ENCODE peak calls at places on chromosomes 16 and 17, in six cellular contexts. M, X, J, L, P and B are unnamed samples.

GRCh38 chr16:89010210-89010925 is 33.4 kb upstream of the CBFA2T3 start:
- DNase-seq in M (no peak), X (no peak), J (no peak), L (no peak), P (no peak), B (no peak)

GRCh38 chr16:8887952-8888560 is 5.9 kb downstream of the LITAFD start:
- DNase-seq in M (no peak), X (peak), J (peak), L (peak), P (no peak), B (peak)

GRCh38 chr16:67534420-67534819 is 5.8 kb downstream of the RIPOR1 start:
- DNase-seq in M (no peak), X (no peak), J (no peak), L (no peak), P (no peak), B (no peak)

GRCh38 chr16:89265647-89266046 is 48.1 kb downstream of the ZNF778 start:
- DNase-seq in M (no peak), X (no peak), J (no peak), L (no peak), P (no peak), B (no peak)

GRCh38 chr17:78748048-78748729 is 33.9 kb downstream of the CYTH1 start:
- DNase-seq in M (no peak), X (no peak), J (no peak), L (no peak), P (no peak), B (no peak)

GRCh38 chr16:86836503-86837125 is 258.3 kb downstream of the FOXL1 start:
- DNase-seq in M (no peak), X (no peak), J (peak), L (peak), P (peak), B (no peak)

GRCh38 chr16:46729326-46729995 is 18.7 kb downstream of the MYLK3 start:
- DNase-seq in M (no peak), X (no peak), J (no peak), L (no peak), P (no peak), B (no peak)

GRCh38 chr17:4072487-4073157 is 70.2 kb downstream of the ZZEF1 start:
- DNase-seq in M (no peak), X (no peak), J (no peak), L (peak), P (peak), B (no peak)

GRCh38 chr16:78761427-78761826 is 662.0 kb downstream of the WWOX start:
- DNase-seq in M (no peak), X (no peak), J (no peak), L (no peak), P (no peak), B (no peak)

GRCh38 chr17:7513850-7514419 is 29.8 kb downstream of the POLR2A start:
- DNase-seq in M (no peak), X (no peak), J (no peak), L (no peak), P (no peak), B (no peak)

GRCh38 chr17:38724337-38724988 is 5.7 kb upstream of the CISD3 start:
- DNase-seq in M (no peak), X (peak), J (peak), L (no peak), P (no peak), B (no peak)

GRCh38 chr16:81437860-81438259 is 6.7 kb upstream of the CMIP start:
- DNase-seq in M (no peak), X (no peak), J (no peak), L (no peak), P (no peak), B (no peak)

GRCh38 chr16:3157229-3158013 is 22.6 kb downstream of the ZNF213 start:
- DNase-seq in M (peak), X (peak), J (peak), L (peak), P (peak), B (peak)

GRCh38 chr16:85296859-85297698 is 184.8 kb upstream of the CIBAR2 start:
- DNase-seq in M (no peak), X (peak), J (no peak), L (peak), P (no peak), B (no peak)

GRCh38 chr16:89491238-89491869 is 993 bp upstream of the ANKRD11 start:
- DNase-seq in M (no peak), X (no peak), J (no peak), L (peak), P (no peak), B (no peak)

GRCh38 chr17:6641374-6641818 is 536 bp downstream of the TXNDC17 start:
- DNase-seq in M (no peak), X (no peak), J (no peak), L (peak), P (no peak), B (no peak)

GRCh38 chr17:16433514-16433913 is 18.1 kb downstream of the TRPV2 start:
- DNase-seq in M (no peak), X (no peak), J (no peak), L (no peak), P (no peak), B (no peak)

GRCh38 chr16:81315271-81316175 is 761 bp downstream of the GAN start:
- DNase-seq in M (peak), X (peak), J (peak), L (peak), P (no peak), B (peak)

GRCh38 chr16:81521141-81521626 is 76.6 kb downstream of the CMIP start:
- DNase-seq in M (no peak), X (peak), J (no peak), L (no peak), P (no peak), B (no peak)

GRCh38 chr17:78674595-78675315 is 97.6 kb upstream of the DNAH17 start:
- DNase-seq in M (no peak), X (no peak), J (no peak), L (no peak), P (no peak), B (no peak)

GRCh38 chr16:15573274-15573895 is 69.6 kb downstream of the MARF1 start:
- DNase-seq in M (no peak), X (no peak), J (no peak), L (no peak), P (no peak), B (no peak)

GRCh38 chr16:80158766-80159165 is 382.0 kb upstream of the DYNLRB2 start:
- DNase-seq in M (no peak), X (no peak), J (no peak), L (no peak), P (peak), B (no peak)

GRCh38 chr17:75855310-75856061 is at the start of gene WBP2:
- DNase-seq in M (peak), X (peak), J (peak), L (peak), P (peak), B (peak)
- TF ChIP-seq CTCF in M (peak), X (peak), J (peak), L (peak), P (peak), B (peak)

GRCh38 chr17:65594585-65594940 is 33.1 kb upstream of the AXIN2 start:
- DNase-seq in M (no peak), X (no peak), J (no peak), L (peak), P (peak), B (no peak)
- H3K4me3 ChIP-seq in M (peak), X (peak), J (peak), L (no peak), P (peak), B (no peak)

GRCh38 chr17:27379863-27380533 is 76.2 kb upstream of the KSR1 start:
- DNase-seq in M (peak), X (peak), J (peak), L (peak), P (no peak), B (no peak)
- H3K27ac ChIP-seq in M (peak), X (peak), J (no peak), L (no peak), P (peak), B (no peak)

GRCh38 chr17:47843391-47843730 is 2.3 kb upstream of the SCRN2 start:
- DNase-seq in M (no peak), X (no peak), J (no peak), L (no peak), P (no peak), B (no peak)

GRCh38 chr17:47840742-47841487 is at the start of gene SCRN2:
- DNase-seq in M (peak), X (peak), J (peak), L (peak), P (peak), B (peak)

GRCh38 chr17:47839899-47840741 is 953 bp downstream of the SCRN2 start:
- DNase-seq in M (no peak), X (no peak), J (no peak), L (no peak), P (no peak), B (no peak)

GRCh38 chr17:47844230-47844629 is 3.2 kb upstream of the SCRN2 start:
- DNase-seq in M (no peak), X (no peak), J (no peak), L (peak), P (no peak), B (no peak)

DNA sequence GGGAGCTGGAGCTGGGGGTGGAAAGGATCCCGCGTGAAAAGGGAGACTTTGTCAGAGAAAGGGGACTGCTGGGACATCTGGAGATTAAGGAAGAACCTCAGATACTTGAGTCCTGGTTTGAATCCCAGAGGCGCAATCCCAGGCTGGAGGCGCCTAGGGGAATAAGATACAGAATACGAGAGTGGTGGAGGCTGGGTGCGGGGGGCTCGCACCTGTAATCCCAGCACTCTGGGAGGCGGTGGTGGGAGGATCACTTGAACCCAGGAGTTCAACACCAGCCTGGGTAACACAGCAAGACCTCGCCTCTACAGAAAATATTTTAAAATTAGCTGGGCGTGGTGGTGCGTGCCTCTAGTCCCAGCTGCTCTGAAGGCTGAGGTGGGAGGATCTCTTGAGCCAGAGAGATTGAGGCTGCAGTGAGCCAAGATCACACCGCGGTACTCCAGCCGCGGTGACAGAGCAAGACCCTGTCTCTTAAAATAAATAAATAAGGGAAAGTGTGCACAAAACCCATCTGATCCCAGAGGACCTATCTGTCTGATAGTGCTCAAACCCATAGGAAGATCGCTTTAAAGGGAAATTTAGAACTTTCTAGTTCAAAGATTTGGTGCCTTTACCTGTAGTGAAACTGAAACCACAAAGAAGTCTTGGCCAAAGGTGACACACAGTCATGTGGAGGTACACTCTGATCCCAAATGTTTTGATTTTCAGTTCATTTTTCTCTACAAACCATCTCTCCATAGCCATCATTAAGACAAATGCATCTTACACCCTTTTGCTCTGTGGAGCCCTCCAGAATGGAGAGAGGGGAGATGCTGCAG is 625 bp upstream of the SCRN2 start:
- DNase-seq in M (no peak), X (no peak), J (no peak), L (no peak), P (no peak), B (no peak)
- TF ChIP-seq CTCF in M (no peak), X (no peak), J (peak), L (no peak), P (no peak), B (peak)

GRCh38 chr17:42312285-42313130 is 24.2 kb downstream of the STAT5A start:
- DNase-seq in M (peak), X (peak), J (peak), L (peak), P (peak), B (peak)

GRCh38 chr17:42313773-42314566 is 25.7 kb downstream of the STAT5A start:
- DNase-seq in M (peak), X (no peak), J (no peak), L (no peak), P (no peak), B (no peak)

GRCh38 chr17:42311240-42312034 is 23.1 kb downstream of the STAT5A start:
- DNase-seq in M (peak), X (peak), J (peak), L (peak), P (peak), B (peak)

GRCh38 chr17:42312035-42312284 is 23.7 kb downstream of the STAT5A start:
- DNase-seq in M (no peak), X (no peak), J (no peak), L (no peak), P (no peak), B (no peak)

DNA sequence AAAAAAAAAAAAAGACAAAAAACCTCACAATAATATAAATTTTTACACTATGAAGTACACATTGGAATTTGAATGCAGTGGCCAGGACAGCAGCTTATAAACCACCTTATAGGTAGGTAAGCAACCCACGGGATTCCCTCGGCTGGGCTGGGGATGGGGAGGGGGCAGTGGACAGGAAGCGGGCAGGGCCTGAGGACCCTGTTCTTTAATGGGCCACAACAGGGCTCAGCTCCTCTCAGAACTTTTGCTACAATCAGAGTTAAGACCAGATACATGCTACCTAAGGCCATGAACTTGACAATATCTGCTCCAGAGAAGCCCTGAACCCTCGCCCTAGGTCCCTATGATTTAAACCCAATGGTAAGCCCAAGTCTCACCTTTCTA is 25.1 kb downstream of the STAT5A start:
- DNase-seq in M (no peak), X (no peak), J (no peak), L (no peak), P (no peak), B (no peak)
- H3K4me3 ChIP-seq in M (no peak), X (no peak), J (no peak), L (no peak), P (no peak), B (no peak)

GRCh38 chr17:18370761-18371160 is 6.8 kb upstream of the EVPLL start:
- DNase-seq in M (no peak), X (no peak), J (no peak), L (no peak), P (no peak), B (no peak)

GRCh38 chr17:18364166-18364565 is 816 bp upstream of the SHMT1 start:
- DNase-seq in M (no peak), X (no peak), J (no peak), L (no peak), P (no peak), B (no peak)

GRCh38 chr17:18371455-18371854 is 6.1 kb upstream of the EVPLL start:
- DNase-seq in M (no peak), X (no peak), J (no peak), L (no peak), P (no peak), B (no peak)

GRCh38 chr17:18374216-18374615 is 3.4 kb upstream of the EVPLL start:
- DNase-seq in M (no peak), X (no peak), J (no peak), L (no peak), P (no peak), B (no peak)

GRCh38 chr17:18368948-18369347 is 5.6 kb upstream of the SHMT1 start:
- DNase-seq in M (no peak), X (no peak), J (no peak), L (no peak), P (no peak), B (no peak)
- H3K27ac ChIP-seq in M (no peak), X (no peak), J (no peak), L (no peak), P (no peak), B (no peak)

GRCh38 chr17:56478836-56479447 is 114.6 kb upstream of the NOG start:
- DNase-seq in M (no peak), X (no peak), J (no peak), L (peak), P (no peak), B (no peak)
- TF ChIP-seq CTCF in M (no peak), X (peak), J (peak), L (peak), P (peak), B (no peak)

GRCh38 chr17:64449545-64449944 is 630 bp downstream of the MILR1 start:
- DNase-seq in M (no peak), X (no peak), J (no peak), L (peak), P (no peak), B (no peak)

GRCh38 chr17:64443086-64443760 is 5.7 kb upstream of the MILR1 start:
- DNase-seq in M (no peak), X (no peak), J (no peak), L (no peak), P (no peak), B (no peak)

GRCh38 chr17:64447526-64447925 is 1.4 kb upstream of the MILR1 start:
- DNase-seq in M (no peak), X (no peak), J (no peak), L (no peak), P (no peak), B (no peak)

GRCh38 chr17:64448665-64449512 is at the start of gene MILR1:
- DNase-seq in M (peak), X (no peak), J (peak), L (peak), P (peak), B (peak)
- H3K4me3 ChIP-seq in M (peak), X (no peak), J (peak), L (no peak), P (no peak), B (no peak)